ENCODE peak calls at places on chromosome 4, in five cellular contexts. One of them, this sample, is unnamed.

GRCh38 chr4:163137581-163137980 is 29.1 kb downstream of the NAF1 start:
- DNase-seq in lower leg skin: no peak
- DNase-seq in CD4-positive, alpha-beta T cell: no peak
- DNase-seq in endodermal cell: no peak
- DNase-seq in HepG2: no peak
- DNase-seq in this sample: no peak

GRCh38 chr4:108081251-108081650 is 87.5 kb downstream of the LEF1 start:
- DNase-seq in endodermal cell: no peak
- DNase-seq in HepG2: no peak
- DNase-seq in lower leg skin: no peak
- DNase-seq in CD4-positive, alpha-beta T cell: no peak
- DNase-seq in this sample: no peak

GRCh38 chr4:86493460-86493859 is 100.7 kb upstream of the PTPN13 start:
- DNase-seq in CD4-positive, alpha-beta T cell: no peak
- DNase-seq in lower leg skin: no peak
- DNase-seq in HepG2: no peak
- DNase-seq in endodermal cell: no peak
- DNase-seq in this sample: no peak

GRCh38 chr4:109972786-109973528 is 60.3 kb downstream of the EGF start:
- DNase-seq in lower leg skin: no peak
- DNase-seq in CD4-positive, alpha-beta T cell: no peak
- DNase-seq in endodermal cell: no peak
- DNase-seq in HepG2: peak; percentile 21
- DNase-seq in this sample: no peak

GRCh38 chr4:86107112-86107511 is 252.7 kb downstream of the MAPK10 start:
- DNase-seq in endodermal cell: no peak
- DNase-seq in lower leg skin: no peak
- DNase-seq in HepG2: no peak
- DNase-seq in CD4-positive, alpha-beta T cell: no peak
- DNase-seq in this sample: no peak

GRCh38 chr4:76585897-76586360 is 150.9 kb downstream of the SHROOM3 start:
- DNase-seq in CD4-positive, alpha-beta T cell: no peak
- DNase-seq in lower leg skin: peak; percentile 64
- DNase-seq in HepG2: peak; percentile 7
- DNase-seq in endodermal cell: peak; percentile 99
- DNase-seq in this sample: peak; percentile 85

GRCh38 chr4:61520688-61521160 is 320.6 kb downstream of the ADGRL3 start:
- DNase-seq in CD4-positive, alpha-beta T cell: no peak
- DNase-seq in endodermal cell: peak; percentile 50
- DNase-seq in lower leg skin: no peak
- DNase-seq in HepG2: no peak
- DNase-seq in this sample: no peak

GRCh38 chr4:110484767-110485166 is 8.8 kb downstream of the ENPEP start:
- DNase-seq in lower leg skin: no peak
- DNase-seq in HepG2: no peak
- DNase-seq in endodermal cell: no peak
- DNase-seq in CD4-positive, alpha-beta T cell: no peak
- DNase-seq in this sample: no peak

GRCh38 chr4:185774815-185775684 is 36.9 kb downstream of the SORBS2 start:
- DNase-seq in endodermal cell: no peak
- DNase-seq in HepG2: no peak
- DNase-seq in CD4-positive, alpha-beta T cell: no peak
- DNase-seq in lower leg skin: no peak
- DNase-seq in this sample: no peak

GRCh38 chr4:55214172-55214571 is 88.8 kb upstream of the KDR start:
- DNase-seq in endodermal cell: no peak
- DNase-seq in CD4-positive, alpha-beta T cell: no peak
- DNase-seq in HepG2: no peak
- DNase-seq in lower leg skin: no peak
- DNase-seq in this sample: no peak

GRCh38 chr4:128819082-128819742 is 9.7 kb downstream of the JADE1 start:
- DNase-seq in CD4-positive, alpha-beta T cell: no peak
- DNase-seq in endodermal cell: no peak
- DNase-seq in HepG2: no peak
- DNase-seq in lower leg skin: no peak
- DNase-seq in this sample: no peak

GRCh38 chr4:70954032-70954431 is 39.4 kb upstream of the DCK start:
- DNase-seq in lower leg skin: no peak
- DNase-seq in CD4-positive, alpha-beta T cell: no peak
- DNase-seq in HepG2: no peak
- DNase-seq in endodermal cell: no peak
- DNase-seq in this sample: no peak

GRCh38 chr4:177265729-177266128 is 43.9 kb upstream of the NEIL3 start:
- DNase-seq in endodermal cell: no peak
- DNase-seq in CD4-positive, alpha-beta T cell: no peak
- DNase-seq in lower leg skin: no peak
- DNase-seq in HepG2: peak; percentile 62
- DNase-seq in this sample: no peak

GRCh38 chr4:2756691-2757350 is 685 bp upstream of the TNIP2 start:
- DNase-seq in HepG2: no peak
- DNase-seq in CD4-positive, alpha-beta T cell: no peak
- DNase-seq in lower leg skin: no peak
- DNase-seq in endodermal cell: no peak
- DNase-seq in this sample: no peak

GRCh38 chr4:37825943-37826281 is 574 bp upstream of the PGM2 start:
- DNase-seq in CD4-positive, alpha-beta T cell: no peak
- DNase-seq in lower leg skin: no peak
- DNase-seq in HepG2: no peak
- DNase-seq in endodermal cell: no peak
- DNase-seq in this sample: no peak

GRCh38 chr4:168028970-168029610 is 63.2 kb upstream of the ANXA10 start:
- DNase-seq in HepG2: no peak
- DNase-seq in endodermal cell: no peak
- DNase-seq in lower leg skin: no peak
- DNase-seq in CD4-positive, alpha-beta T cell: no peak
- DNase-seq in this sample: no peak

GRCh38 chr4:112327950-112328349 is 30.8 kb downstream of the ALPK1 start:
- DNase-seq in CD4-positive, alpha-beta T cell: no peak
- DNase-seq in endodermal cell: peak; percentile 52
- DNase-seq in HepG2: peak; percentile 38
- DNase-seq in lower leg skin: no peak
- DNase-seq in this sample: peak; percentile 41

GRCh38 chr4:122692641-122693520 is 39.6 kb upstream of the BBS12 start:
- DNase-seq in lower leg skin: no peak
- DNase-seq in CD4-positive, alpha-beta T cell: no peak
- DNase-seq in endodermal cell: no peak
- DNase-seq in HepG2: no peak
- DNase-seq in this sample: no peak

GRCh38 chr4:38424171-38424871 is 239.7 kb upstream of the KLF3 start:
- DNase-seq in endodermal cell: peak; percentile 79
- DNase-seq in CD4-positive, alpha-beta T cell: no peak
- DNase-seq in lower leg skin: no peak
- DNase-seq in HepG2: peak; percentile 93
- DNase-seq in this sample: no peak

GRCh38 chr4:151820004-151820403 is 59.2 kb upstream of the GATB start:
- DNase-seq in endodermal cell: no peak
- DNase-seq in CD4-positive, alpha-beta T cell: no peak
- DNase-seq in lower leg skin: no peak
- DNase-seq in HepG2: no peak
- DNase-seq in this sample: no peak

GRCh38 chr4:82852751-82853053 is 38.3 kb downstream of the SEC31A start:
- DNase-seq in endodermal cell: no peak
- DNase-seq in CD4-positive, alpha-beta T cell: no peak
- DNase-seq in HepG2: peak; percentile 19
- DNase-seq in lower leg skin: no peak
- DNase-seq in this sample: no peak

GRCh38 chr4:13561673-13562072 is 17.4 kb upstream of the NKX3-2 start:
- DNase-seq in HepG2: peak; percentile 10
- DNase-seq in CD4-positive, alpha-beta T cell: no peak
- DNase-seq in endodermal cell: no peak
- DNase-seq in lower leg skin: no peak
- DNase-seq in this sample: no peak

GRCh38 chr4:88812420-88812819 is 114.8 kb upstream of the NAP1L5 start:
- DNase-seq in lower leg skin: no peak
- DNase-seq in CD4-positive, alpha-beta T cell: no peak
- DNase-seq in HepG2: no peak
- DNase-seq in endodermal cell: no peak
- DNase-seq in this sample: no peak

GRCh38 chr4:183987529-183987946 is 82.4 kb downstream of the STOX2 start:
- DNase-seq in endodermal cell: peak; percentile 76
- DNase-seq in HepG2: no peak
- DNase-seq in CD4-positive, alpha-beta T cell: no peak
- DNase-seq in lower leg skin: peak; percentile 51
- DNase-seq in this sample: no peak

GRCh38 chr4:182826391-182826790 is 90.8 kb downstream of the DCTD start:
- DNase-seq in lower leg skin: no peak
- DNase-seq in endodermal cell: no peak
- DNase-seq in HepG2: no peak
- DNase-seq in CD4-positive, alpha-beta T cell: no peak
- DNase-seq in this sample: peak; percentile 63

GRCh38 chr4:16122784-16123183 is 39.0 kb upstream of the PROM1 start:
- DNase-seq in HepG2: no peak
- DNase-seq in lower leg skin: no peak
- DNase-seq in endodermal cell: no peak
- DNase-seq in CD4-positive, alpha-beta T cell: no peak
- DNase-seq in this sample: no peak

GRCh38 chr4:86549163-86549788 is 44.8 kb upstream of the PTPN13 start:
- DNase-seq in lower leg skin: no peak
- DNase-seq in endodermal cell: no peak
- DNase-seq in CD4-positive, alpha-beta T cell: no peak
- DNase-seq in HepG2: no peak
- DNase-seq in this sample: no peak

GRCh38 chr4:169079942-169080827 is 70.1 kb upstream of the CBR4 start:
- DNase-seq in HepG2: peak; percentile 88
- DNase-seq in endodermal cell: no peak
- DNase-seq in CD4-positive, alpha-beta T cell: no peak
- DNase-seq in lower leg skin: peak; percentile 44
- DNase-seq in this sample: peak; percentile 68

GRCh38 chr4:101200561-101200960 is 146.8 kb downstream of the PPP3CA start:
- DNase-seq in HepG2: peak; percentile 48
- DNase-seq in CD4-positive, alpha-beta T cell: no peak
- DNase-seq in lower leg skin: no peak
- DNase-seq in endodermal cell: no peak
- DNase-seq in this sample: no peak

DNA sequence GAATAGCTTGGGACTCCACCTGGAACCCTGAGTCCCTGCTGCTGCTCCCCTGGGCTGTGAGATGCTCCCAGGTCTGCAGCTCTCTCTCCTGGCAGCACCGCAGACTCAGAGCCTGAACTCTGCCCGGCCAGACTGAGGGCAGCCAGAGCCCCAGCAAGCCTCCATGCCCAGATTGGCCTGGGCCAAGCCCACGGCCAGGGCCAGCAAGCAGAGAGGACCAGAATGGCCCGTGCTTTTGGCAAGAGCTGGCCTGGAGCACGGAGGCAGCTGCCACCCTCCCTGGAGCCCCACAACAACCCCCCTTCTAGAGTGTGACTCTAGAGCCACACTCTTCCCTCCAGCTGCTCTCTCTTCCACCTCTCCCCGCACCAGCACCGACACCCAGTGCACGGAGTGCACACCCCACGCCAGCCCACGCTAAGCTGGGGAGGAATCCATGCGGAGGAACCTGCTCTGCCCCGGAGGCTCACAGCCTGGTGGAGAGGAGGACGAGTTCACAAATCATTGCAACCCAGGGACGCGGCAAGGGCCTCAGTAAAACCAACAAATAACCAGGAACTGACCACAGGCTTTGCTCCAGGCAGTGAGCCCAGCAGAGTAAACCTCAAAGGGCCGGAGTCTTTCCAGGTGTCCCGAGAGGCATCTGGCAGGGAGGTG is 110.3 kb downstream of the HMX1 start:
- DNase-seq in CD4-positive, alpha-beta T cell: no peak
- DNase-seq in endodermal cell: peak; percentile 33
- DNase-seq in HepG2: no peak
- DNase-seq in lower leg skin: no peak
- DNase-seq in this sample: no peak
- TF ChIP-seq CTCF in CD4-positive, alpha-beta T cell: no peak
- TF ChIP-seq CTCF in endodermal cell: no peak
- TF ChIP-seq CTCF in HepG2: no peak
- TF ChIP-seq CTCF in lower leg skin: no peak
- TF ChIP-seq CTCF in this sample: no peak

GRCh38 chr4:189232274-189232673 is 708.4 kb upstream of the FRG1 start:
- DNase-seq in CD4-positive, alpha-beta T cell: no peak
- DNase-seq in lower leg skin: no peak
- DNase-seq in HepG2: no peak
- DNase-seq in endodermal cell: no peak
- DNase-seq in this sample: no peak
- TF ChIP-seq CTCF in CD4-positive, alpha-beta T cell: no peak
- TF ChIP-seq CTCF in lower leg skin: no peak
- TF ChIP-seq CTCF in HepG2: no peak
- TF ChIP-seq CTCF in endodermal cell: no peak
- TF ChIP-seq CTCF in this sample: no peak

DNA sequence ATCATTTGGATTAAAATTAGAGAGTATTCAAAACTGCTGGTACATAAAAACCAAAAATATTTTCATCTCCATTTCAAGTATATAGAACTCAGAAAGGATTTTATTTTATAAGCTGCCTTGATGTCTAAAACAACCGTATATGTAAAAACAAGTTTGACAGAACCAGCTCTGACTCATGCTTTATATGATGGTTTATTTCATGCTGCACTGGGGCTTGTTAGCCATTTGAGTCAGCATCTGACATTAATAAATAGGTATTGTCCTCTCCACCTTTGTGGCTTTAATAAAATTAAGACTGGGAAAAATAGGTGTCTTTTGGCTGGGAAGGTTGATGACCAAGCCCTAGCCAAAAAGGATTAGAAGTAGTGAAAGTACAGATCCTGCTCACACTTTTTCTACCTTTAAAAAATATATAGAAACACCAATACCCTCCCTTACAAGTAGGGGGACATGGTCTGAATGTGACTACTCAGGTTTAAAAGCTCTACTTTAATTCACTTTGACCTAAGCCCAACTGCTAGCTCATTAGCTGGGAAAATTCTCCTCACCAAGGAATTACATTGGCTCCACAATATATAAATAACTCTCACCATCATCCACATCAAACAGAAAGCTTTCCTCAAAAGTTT is 228.1 kb downstream of the ADAMTS3 start:
- DNase-seq in endodermal cell: no peak
- DNase-seq in lower leg skin: no peak
- DNase-seq in HepG2: no peak
- DNase-seq in CD4-positive, alpha-beta T cell: no peak
- DNase-seq in this sample: no peak
- TF ChIP-seq CTCF in endodermal cell: peak; percentile 58
- TF ChIP-seq CTCF in lower leg skin: no peak
- TF ChIP-seq CTCF in HepG2: no peak
- TF ChIP-seq CTCF in CD4-positive, alpha-beta T cell: no peak
- TF ChIP-seq CTCF in this sample: no peak

DNA sequence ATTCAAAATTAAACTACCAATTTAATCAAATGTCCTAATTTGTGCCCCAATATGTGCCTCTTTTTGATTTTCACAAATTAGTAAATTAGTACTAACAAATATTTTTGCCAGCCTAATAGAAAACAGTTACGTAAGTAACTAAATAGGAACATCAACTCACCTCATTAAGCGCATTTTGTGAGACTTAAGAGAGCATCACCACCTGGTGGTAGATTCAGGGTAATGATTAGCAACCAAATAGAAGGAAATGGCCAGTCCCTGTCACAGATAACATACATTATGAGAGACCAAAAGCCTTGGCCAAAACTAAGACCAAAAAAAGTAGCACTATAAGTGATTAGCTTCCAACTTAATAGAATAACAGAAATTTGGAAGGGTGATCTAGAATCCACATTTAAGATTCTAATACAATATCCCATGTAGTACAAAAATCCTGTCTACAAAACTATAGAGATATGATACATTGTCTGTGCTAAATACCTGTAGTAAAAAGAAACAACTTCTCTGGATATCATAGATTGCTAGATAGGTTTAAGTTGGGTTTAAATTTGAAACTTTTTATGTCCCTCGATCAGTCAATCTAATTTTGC is 46.7 kb downstream of the C4orf46 start:
- DNase-seq in lower leg skin: peak; percentile 17
- DNase-seq in HepG2: peak; percentile 53
- DNase-seq in endodermal cell: peak; percentile 55
- DNase-seq in CD4-positive, alpha-beta T cell: no peak
- DNase-seq in this sample: peak; percentile 27
- TF ChIP-seq CTCF in lower leg skin: no peak
- TF ChIP-seq CTCF in HepG2: peak; percentile 75
- TF ChIP-seq CTCF in endodermal cell: peak; percentile 90
- TF ChIP-seq CTCF in CD4-positive, alpha-beta T cell: peak; percentile 61
- TF ChIP-seq CTCF in this sample: peak; percentile 58

This sample was measured in GM13976.